ENCODE peak calls at places on chromosomes 13 and 19, in four cellular contexts. D, O, Q and Y are unnamed samples.

GRCh38 chr13:110907951-110908898 is 6.6 kb downstream of the ANKRD10 start:
- DNase-seq in Q (no peak), O (peak), D (no peak), Y (no peak)

GRCh38 chr19:45061965-45062364 is 14.3 kb downstream of the ZNF296 start:
- DNase-seq in D (no peak), Q (no peak), O (no peak), Y (no peak)

GRCh38 chr19:6723738-6724137 is 3.3 kb upstream of the C3 start:
- DNase-seq in D (no peak), Q (no peak), O (no peak), Y (no peak)

GRCh38 chr19:53977991-53978731 is 13.3 kb upstream of the CACNG6 start:
- DNase-seq in D (peak), O (no peak), Q (peak), Y (peak)

GRCh38 chr13:106033634-106034033 is 501.8 kb downstream of the EFNB2 start:
- DNase-seq in Q (no peak), O (peak), D (no peak), Y (peak)

GRCh38 chr19:19399733-19400438 is 5.6 kb upstream of the GATAD2A start:
- DNase-seq in Q (no peak), O (no peak), D (no peak), Y (no peak)

GRCh38 chr19:23145617-23146415 is 29.0 kb downstream of the ZNF730 start:
- DNase-seq in Q (no peak), D (no peak), O (no peak), Y (no peak)

GRCh38 chr19:36652958-36653357 is 13.7 kb downstream of the ZNF461 start:
- DNase-seq in O (no peak), Q (no peak), D (no peak), Y (no peak)

GRCh38 chr19:16288544-16288943 is 36.1 kb upstream of the KLF2 start:
- DNase-seq in D (no peak), Q (no peak), O (no peak), Y (no peak)

GRCh38 chr13:51843529-51843928 is 1.4 kb downstream of the TMEM272 start:
- DNase-seq in O (no peak), D (no peak), Q (no peak), Y (no peak)
- TF ChIP-seq ELF4 in O (no peak), D (no peak), Q (no peak), Y (no peak)

GRCh38 chr13:27979001-27979643 is 9.4 kb downstream of the URAD start:
- DNase-seq in Q (peak), D (no peak), O (no peak), Y (no peak)
- TF ChIP-seq ELF4 in Q (no peak), D (no peak), O (no peak), Y (no peak)

GRCh38 chr19:22144394-22144793 is 52.4 kb downstream of the ZNF676 start:
- DNase-seq in D (no peak), Q (peak), O (no peak), Y (no peak)
- TF ChIP-seq ELF4 in D (no peak), Q (no peak), O (no peak), Y (no peak)

GRCh38 chr13:80239116-80239515 is 101.8 kb downstream of the SPRY2 start:
- DNase-seq in D (no peak), Q (no peak), O (no peak), Y (no peak)

GRCh38 chr13:80235131-80235530 is 105.8 kb downstream of the SPRY2 start:
- DNase-seq in Q (no peak), D (no peak), O (no peak), Y (no peak)

GRCh38 chr13:80237646-80238045 is 103.3 kb downstream of the SPRY2 start:
- DNase-seq in D (no peak), O (no peak), Q (no peak), Y (no peak)

GRCh38 chr13:80239571-80240255 is 101.2 kb downstream of the SPRY2 start:
- DNase-seq in D (no peak), O (no peak), Q (no peak), Y (no peak)

DNA sequence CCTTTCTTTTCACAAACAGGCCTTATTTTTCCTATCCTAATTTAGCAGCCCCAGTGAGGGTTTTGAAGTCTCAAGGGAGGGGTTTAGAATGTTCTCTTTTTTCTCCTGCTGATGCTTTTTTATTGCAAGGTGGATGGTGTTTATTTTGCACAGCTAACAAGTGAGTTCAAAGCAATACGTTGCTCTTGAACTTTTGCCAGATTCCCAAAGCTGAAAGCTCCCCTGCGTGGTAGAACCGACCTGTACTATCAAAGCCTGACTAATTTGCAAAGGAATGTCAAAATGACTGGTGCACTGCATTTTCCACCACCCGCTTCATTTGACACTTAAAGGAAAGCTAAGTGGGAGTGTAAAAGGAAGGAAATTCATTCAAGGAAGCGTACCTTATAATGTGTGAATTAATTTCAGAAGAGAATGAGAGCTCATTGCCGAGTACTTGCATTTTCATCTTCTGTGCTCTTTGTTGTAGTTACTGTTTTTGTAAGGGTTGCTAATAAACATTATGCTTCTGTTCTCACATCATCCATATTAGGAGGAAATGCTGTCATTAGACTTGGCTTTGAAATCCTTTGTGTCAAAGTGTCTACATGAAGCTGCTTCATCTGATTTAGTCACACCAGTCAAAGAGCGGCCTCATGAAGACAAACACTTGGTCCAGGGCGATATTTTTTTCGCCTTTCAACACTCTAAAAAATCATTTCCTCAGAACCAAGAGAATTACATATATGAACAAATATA is 105.2 kb downstream of the SPRY2 start:
- DNase-seq in O (no peak), D (no peak), Q (no peak), Y (peak)
- TF ChIP-seq ELF4 in O (no peak), D (no peak), Q (no peak), Y (no peak)

GRCh38 chr13:76663941-76664340 is 222.3 kb downstream of the KCTD12 start:
- DNase-seq in O (no peak), D (no peak), Q (no peak), Y (no peak)
- TF ChIP-seq ELF4 in O (no peak), D (no peak), Q (no peak), Y (no peak)

GRCh38 chr19:18027151-18027550 is 19.2 kb downstream of the ARRDC2 start:
- DNase-seq in Q (no peak), O (no peak), D (no peak), Y (no peak)

GRCh38 chr19:18021121-18021755 is 13.3 kb downstream of the ARRDC2 start:
- DNase-seq in O (no peak), D (no peak), Q (peak), Y (no peak)

GRCh38 chr19:18020212-18021067 is 12.5 kb downstream of the ARRDC2 start:
- DNase-seq in D (no peak), O (peak), Q (peak), Y (no peak)

DNA sequence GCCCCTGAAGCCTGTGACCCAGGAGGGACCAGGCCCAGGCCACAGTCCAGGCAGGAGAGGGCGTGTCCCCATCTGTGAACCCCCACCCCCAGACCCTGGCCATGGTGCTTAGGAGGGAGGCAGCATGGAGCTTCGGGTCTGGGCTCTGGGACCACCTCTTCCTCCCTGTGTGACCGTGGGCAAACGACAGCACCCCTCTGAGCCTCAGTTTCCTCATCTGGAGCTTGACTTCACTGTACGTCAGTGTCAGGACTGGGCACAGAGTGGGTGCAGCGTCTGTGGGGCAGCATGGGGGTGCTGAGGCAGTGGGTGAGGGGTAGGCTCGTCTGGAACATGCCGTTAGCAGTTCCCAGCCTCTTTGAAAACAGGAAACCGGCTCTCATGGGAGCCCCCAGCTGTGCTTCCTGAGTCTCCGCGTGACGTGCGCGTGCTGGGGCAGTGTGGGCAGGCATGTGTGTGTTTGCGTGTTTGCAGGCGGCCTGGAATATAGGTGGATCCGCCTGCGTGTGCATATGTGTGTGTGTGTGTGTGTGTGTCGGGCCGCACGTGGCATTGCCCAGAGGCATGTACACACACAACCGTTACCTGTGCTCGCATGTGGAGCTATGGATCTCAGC is 15.7 kb downstream of the ARRDC2 start:
- DNase-seq in O (no peak), D (no peak), Q (no peak), Y (no peak)
- TF ChIP-seq ELF4 in O (no peak), D (no peak), Q (no peak), Y (no peak)

GRCh38 chr19:43872547-43873336 is 45.6 kb downstream of the ZNF283 start:
- DNase-seq in D (no peak), O (no peak), Q (no peak), Y (no peak)
- TF ChIP-seq ELF4 in D (no peak), O (no peak), Q (no peak), Y (no peak)

GRCh38 chr19:14406645-14407331 is 12.4 kb downstream of the DDX39A start:
- DNase-seq in D (no peak), Q (no peak), O (no peak), Y (no peak)

GRCh38 chr19:14410054-14410774 is 8.9 kb downstream of the DDX39A start:
- DNase-seq in Q (no peak), D (no peak), O (no peak), Y (no peak)

GRCh38 chr19:14409157-14410053 is 9.7 kb downstream of the DDX39A start:
- DNase-seq in Q (no peak), D (no peak), O (no peak), Y (no peak)

GRCh38 chr19:14407889-14408640 is 11.1 kb downstream of the DDX39A start:
- DNase-seq in O (peak), D (no peak), Q (no peak), Y (no peak)

DNA sequence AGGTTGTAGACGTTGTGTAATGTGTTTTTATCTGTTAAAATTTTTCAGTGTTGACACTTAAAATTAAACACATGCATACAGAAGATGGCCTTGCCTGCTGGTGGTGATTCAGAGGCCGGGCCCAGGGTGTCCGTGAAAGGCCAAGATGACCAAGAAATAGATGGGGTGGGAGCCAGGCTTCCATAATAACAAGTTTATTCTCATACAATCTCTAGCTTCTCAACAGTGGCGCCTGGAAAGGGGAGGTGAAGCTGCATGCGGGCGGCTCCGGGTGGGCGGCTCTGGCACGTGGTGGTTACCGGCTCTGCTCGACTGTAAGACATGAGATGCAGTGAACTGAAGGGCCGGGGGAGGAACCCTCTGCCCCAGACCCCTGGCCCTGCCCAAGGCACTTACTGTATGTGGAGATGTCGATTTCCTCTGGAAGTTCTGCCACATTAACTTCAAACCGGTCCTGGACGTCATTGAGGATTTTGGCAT is 10.5 kb downstream of the DDX39A start:
- DNase-seq in O (no peak), Q (no peak), D (no peak), Y (no peak)
- TF ChIP-seq ELF4 in O (no peak), Q (no peak), D (no peak), Y (no peak)

GRCh38 chr19:40265055-40265762 is 19.9 kb downstream of the AKT2 start:
- DNase-seq in Q (no peak), O (no peak), D (no peak), Y (no peak)

GRCh38 chr19:40266912-40267600 is 18.1 kb downstream of the AKT2 start:
- DNase-seq in D (no peak), O (no peak), Q (no peak), Y (no peak)

GRCh38 chr19:40266111-40266510 is 19.0 kb downstream of the AKT2 start:
- DNase-seq in D (no peak), O (no peak), Q (no peak), Y (no peak)

GRCh38 chr19:40264314-40265054 is 20.7 kb downstream of the AKT2 start:
- DNase-seq in Q (no peak), D (no peak), O (no peak), Y (no peak)

GRCh38 chr19:40265763-40266099 is 19.4 kb downstream of the AKT2 start:
- DNase-seq in Q (no peak), O (no peak), D (no peak), Y (no peak)
- TF ChIP-seq ELF4 in Q (no peak), O (no peak), D (no peak), Y (no peak)

DNA sequence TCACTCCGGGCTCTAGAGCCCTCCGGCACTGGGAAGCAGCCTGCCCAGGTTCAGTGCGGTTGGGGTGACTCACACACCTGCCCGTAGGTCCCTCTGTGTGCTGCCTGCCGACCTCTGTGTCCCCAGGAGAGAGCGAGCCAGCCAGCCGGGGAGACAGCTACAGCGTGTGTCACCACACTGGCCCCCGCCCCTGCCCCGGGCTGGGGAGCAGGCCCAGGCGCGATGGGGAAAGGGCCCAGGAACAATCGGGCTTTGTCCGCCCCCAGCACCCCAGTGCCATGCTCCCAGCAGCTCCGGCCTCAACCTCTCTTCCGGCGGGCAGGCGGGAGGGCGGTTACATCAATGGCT is at the start of gene KLK6:
- DNase-seq in O (peak), D (no peak), Q (no peak), Y (no peak)
- TF ChIP-seq ELF4 in O (no peak), D (no peak), Q (no peak), Y (no peak)